ENCODE peak calls at places on chromosomes 4 and X, in four cellular contexts. E is GM12878, B is K562, U is HL-60. R is an unnamed sample.

GRCh38 chr4:151331276-151332042 is 6.1 kb upstream of the SH3D19 start:
- DNase-seq in B (no peak), E (no peak), U (no peak), R (no peak)

GRCh38 chr4:14404730-14405129 is 597.6 kb upstream of the CPEB2 start:
- DNase-seq in B (no peak), U (no peak), E (no peak), R (no peak)

GRCh38 chr4:71772592-71772991 is 11.3 kb downstream of the GC start:
- DNase-seq in E (no peak), B (peak; percentile 6), U (no peak), R (no peak)

GRCh38 chr4:174521800-174522182 is 497 bp downstream of the HPGD start:
- DNase-seq in U (no peak), B (peak; percentile 13), E (no peak), R (no peak)

GRCh38 chrX:73581002-73581628 is 18.1 kb downstream of the CHIC1 start:
- DNase-seq in U (no peak), B (no peak), E (no peak), R (no peak)

GRCh38 chrX:134753185-134754008 is 95.1 kb upstream of the PLAC1 start:
- DNase-seq in U (no peak), B (no peak), E (no peak), R (no peak)

GRCh38 chr4:57051100-57051499 is 59.1 kb downstream of the IGFBP7 start:
- DNase-seq in U (peak; percentile 33), B (no peak), E (no peak), R (no peak)

GRCh38 chrX:77451041-77451440 is 3.9 kb downstream of the FGF16 start:
- DNase-seq in B (no peak), U (no peak), E (no peak), R (no peak)

GRCh38 chr4:97411352-97411751 is 731.9 kb downstream of the STPG2 start:
- DNase-seq in U (no peak), E (no peak), B (no peak), R (no peak)

GRCh38 chr4:126207892-126208291 is 893.1 kb downstream of the FAT4 start:
- DNase-seq in B (no peak), E (no peak), U (no peak), R (no peak)

GRCh38 chr4:66275381-66276060 is 605.2 kb upstream of the EPHA5 start:
- DNase-seq in E (no peak), U (no peak), B (no peak), R (no peak)

GRCh38 chr4:125021189-125021588 is 293.6 kb upstream of the FAT4 start:
- DNase-seq in B (no peak), U (no peak), E (no peak), R (no peak)

GRCh38 chr4:72286185-72286584 is 254.4 kb downstream of the NPFFR2 start:
- DNase-seq in E (no peak), B (no peak), U (no peak), R (no peak)

GRCh38 chrX:111490683-111491082 is 20.8 kb upstream of the SERTM2 start:
- DNase-seq in U (no peak), E (no peak), B (no peak), R (no peak)

GRCh38 chr4:173478884-173479283 is 51.1 kb downstream of the HAND2 start:
- DNase-seq in B (no peak), U (no peak), E (no peak), R (no peak)

GRCh38 chrX:65697915-65698796 is 30.7 kb downstream of the MSN start:
- DNase-seq in E (peak; percentile 83), B (peak; percentile 78), U (peak; percentile 96), R (no peak)

DNA sequence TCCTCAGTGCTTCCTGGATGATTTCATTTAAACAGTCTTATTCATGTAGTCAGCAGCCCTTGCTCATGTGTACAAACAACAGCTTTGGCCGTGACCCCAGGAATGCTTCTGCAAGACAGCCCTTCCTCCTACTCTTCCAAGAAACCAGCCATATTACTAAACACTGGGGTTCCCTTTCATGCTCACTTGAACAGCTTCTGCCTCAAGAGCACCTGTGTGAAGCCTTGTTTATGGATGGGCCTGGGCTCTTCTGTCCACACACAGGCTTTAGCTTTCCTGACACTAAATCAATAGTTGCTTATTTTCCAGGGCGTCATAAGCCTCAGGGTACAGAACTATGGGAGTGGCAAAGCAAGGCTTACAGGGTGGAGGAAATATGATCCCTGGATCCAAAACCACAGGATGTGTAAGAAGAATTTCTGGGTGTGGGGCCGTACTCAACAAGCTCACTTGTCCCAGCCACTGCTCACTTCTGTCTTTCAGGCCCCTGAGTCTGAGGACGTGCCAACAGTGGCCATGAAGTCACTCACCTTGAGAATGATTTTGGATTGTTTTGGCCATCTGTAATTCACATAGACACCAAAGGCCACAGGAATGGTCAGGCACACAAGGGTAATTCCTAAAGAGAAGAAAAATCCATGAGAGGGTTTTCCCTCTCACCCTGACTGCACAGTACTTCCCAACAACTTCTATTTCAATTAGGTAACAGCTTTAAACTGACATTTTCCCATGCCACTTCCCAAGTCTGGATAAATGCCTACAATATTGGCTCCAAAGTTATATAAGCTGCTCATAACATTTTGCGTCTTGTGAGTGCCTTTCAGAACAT is 17.7 kb downstream of the SLC10A6 start:
- DNase-seq in U (no peak), E (no peak), B (no peak), R (no peak)
- TF ChIP-seq SPI1 in U (no peak), E (no peak), B (no peak), R (no peak)

GRCh38 chrX:153780678-153781427 is at the start of gene SRPK3:
- DNase-seq in E (no peak), U (no peak), B (no peak), R (no peak)
- TF ChIP-seq POLR2AphosphoS5 in E (no peak), U (no peak), B (no peak), R (no peak)

GRCh38 chr4:23945521-23946017 is 55.7 kb upstream of the PPARGC1A start:
- DNase-seq in U (peak; percentile 84), B (no peak), E (no peak), R (no peak)
- TF ChIP-seq SPI1 in U (peak; percentile 52), B (no peak), E (no peak), R (no peak)

GRCh38 chr4:107835409-107835808 is 10.7 kb downstream of the SGMS2 start:
- DNase-seq in E (no peak), U (no peak), B (no peak), R (no peak)
- TF ChIP-seq POLR2AphosphoS5 in E (no peak), U (no peak), B (no peak), R (no peak)

GRCh38 chrX:110041980-110042379 is 39.1 kb downstream of the TMEM164 start:
- DNase-seq in B (no peak), U (no peak), E (no peak), R (no peak)
- TF ChIP-seq SPI1 in B (no peak), U (no peak), E (no peak), R (no peak)

GRCh38 chr4:68691186-68691585 is 20.7 kb upstream of the UGT2B15 start:
- DNase-seq in U (no peak), E (no peak), B (no peak), R (no peak)

DNA sequence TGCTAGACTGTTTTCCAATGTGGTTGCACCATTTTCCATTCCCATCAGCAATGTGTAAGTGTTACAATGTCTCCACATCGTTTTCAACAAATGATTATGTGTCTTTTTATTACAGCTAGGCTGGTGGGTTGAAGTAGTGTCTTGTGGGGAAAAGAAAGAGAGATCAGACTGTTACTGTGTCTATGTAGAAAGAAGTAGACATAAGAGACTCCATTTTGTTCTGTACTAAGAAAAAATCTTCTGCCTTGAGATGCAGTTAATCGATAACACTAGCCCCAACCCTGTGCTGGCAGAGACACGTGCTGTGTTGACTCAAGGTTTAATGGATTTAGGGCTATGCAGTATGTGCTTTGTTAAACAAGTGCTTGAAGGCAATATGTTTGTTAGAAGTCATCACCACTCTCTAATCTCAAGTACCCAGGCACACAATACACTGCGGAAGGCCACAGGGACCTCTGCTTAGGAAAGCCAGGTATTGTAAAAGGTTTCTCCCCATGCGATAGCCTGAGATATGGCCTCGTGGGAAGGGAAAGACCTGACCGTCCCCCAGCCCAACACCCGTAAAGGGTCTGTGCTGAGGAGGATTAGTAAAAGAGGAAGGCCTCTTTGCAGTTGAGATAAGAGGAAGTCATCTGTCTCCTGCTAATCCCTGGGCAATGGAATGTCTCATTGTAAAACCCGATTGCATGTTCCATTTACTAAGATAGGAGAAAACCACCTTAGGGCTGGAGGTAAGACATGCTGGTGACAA is 23.0 kb upstream of the UGT2B15 start:
- DNase-seq in B (no peak), E (no peak), U (peak; percentile 13), R (no peak)
- TF ChIP-seq POLR2AphosphoS5 in B (no peak), E (no peak), U (no peak), R (no peak)

DNA sequence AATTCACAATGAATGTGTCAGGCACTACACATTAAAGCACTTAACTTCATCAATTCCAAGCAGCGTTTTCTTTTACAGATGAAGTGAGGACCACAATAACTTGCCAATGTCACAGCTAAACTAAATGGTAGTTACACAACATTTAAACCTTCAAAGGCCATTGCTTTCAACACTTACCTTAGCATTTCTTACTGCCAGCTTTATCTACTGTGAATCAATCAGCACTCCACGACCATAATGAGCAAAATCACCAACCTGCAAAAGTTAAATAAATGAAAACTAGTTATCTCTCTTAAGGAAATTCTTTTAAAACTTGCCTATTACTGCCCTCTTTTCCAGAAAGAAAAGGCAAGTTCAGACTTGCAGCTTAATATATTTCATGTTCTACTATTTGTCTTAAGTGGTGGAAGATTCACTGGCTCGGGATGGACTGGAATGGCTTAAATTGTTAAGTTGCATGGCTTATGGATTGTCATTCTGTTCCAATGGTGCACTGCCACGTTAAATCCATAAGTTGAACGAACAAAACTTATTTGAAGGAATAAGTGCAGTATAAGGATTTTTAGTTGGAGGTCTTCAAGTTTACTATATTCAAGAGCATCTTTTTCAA is 8.3 kb downstream of the RBMX start:
- DNase-seq in E (no peak), U (no peak), B (no peak), R (no peak)
- TF ChIP-seq SPI1 in E (no peak), U (no peak), B (no peak), R (no peak)

DNA sequence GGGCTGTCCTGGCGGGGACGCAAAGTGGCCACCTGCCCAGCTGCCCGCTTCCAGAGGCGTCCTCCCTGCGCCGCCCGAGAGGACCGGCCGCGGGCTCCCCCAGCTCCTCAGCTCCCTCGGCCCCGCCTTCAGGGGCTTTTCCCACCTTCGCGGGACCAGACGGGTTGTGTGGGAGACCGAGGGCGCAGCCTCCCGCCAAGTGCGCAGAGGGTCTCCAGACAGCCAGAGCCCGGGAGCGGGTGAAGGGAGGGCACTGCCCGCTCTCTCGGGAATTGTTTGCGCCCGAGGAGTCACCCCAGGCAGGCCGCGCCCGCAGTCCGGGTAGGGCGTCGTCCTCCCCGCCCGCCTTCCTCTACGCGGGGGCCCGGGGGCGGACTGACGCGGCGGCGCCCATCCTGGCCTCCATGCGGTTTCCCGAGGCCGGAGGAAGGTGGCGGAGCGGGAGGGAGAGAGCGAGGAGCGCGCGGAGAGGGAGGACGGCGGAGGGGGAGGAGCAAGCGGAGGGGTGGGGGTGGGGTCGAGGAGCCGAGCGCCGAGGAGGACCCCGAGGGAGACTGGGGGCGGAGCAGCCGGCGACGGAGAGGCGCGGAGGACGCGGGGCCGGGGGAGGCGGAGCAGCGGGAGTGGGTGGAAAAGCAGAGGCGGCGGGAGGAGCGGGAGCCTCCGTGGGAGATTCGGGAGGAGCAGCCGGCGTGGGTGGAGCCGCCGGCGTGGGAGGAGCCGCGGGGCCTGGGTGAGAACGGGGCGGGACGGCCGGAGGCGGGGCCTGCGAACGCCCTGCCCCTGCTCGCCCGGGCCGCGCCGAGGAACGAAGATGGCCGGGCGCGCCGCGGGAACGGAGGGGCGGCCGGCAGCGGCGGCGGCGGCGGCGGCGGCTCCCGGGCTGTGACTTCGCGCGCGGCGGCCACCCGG is 47.6 kb downstream of the CLDN34 start:
- DNase-seq in U (peak; percentile 38), E (no peak), B (peak; percentile 84), R (peak; percentile 67)
- TF ChIP-seq POLR2AphosphoS5 in U (no peak), E (no peak), B (no peak), R (no peak)

R was measured in GM12891.